ENCODE peak calls at places on chromosomes 16 and 17, in six cellular contexts. D is AG04449, M is nephron progenitor cell, V is BE2C, I is left ventricle myocardium inferior, T is GM12878. W is an unnamed sample.

GRCh38 chr16:88719267-88719932 is 13.1 kb downstream of the CTU2 start:
- DNase-seq in D (no peak), T (no peak), M (no peak), I (peak; percentile 57), V (no peak), W (no peak)

GRCh38 chr17:79374087-79374486 is 236.8 kb downstream of the RBFOX3 start:
- DNase-seq in D (no peak), V (no peak), I (no peak), T (no peak), M (no peak), W (no peak)

GRCh38 chr17:41735744-41736143 is 1.3 kb upstream of the HAP1 start:
- DNase-seq in T (no peak), D (no peak), I (no peak), M (no peak), V (no peak), W (no peak)

GRCh38 chr16:59633996-59634579 is 900.0 kb upstream of the GOT2 start:
- DNase-seq in I (no peak), T (no peak), V (no peak), D (peak; percentile 42), M (no peak), W (peak; percentile 51)

GRCh38 chr17:75763269-75763607 is 1.8 kb downstream of the GALK1 start:
- DNase-seq in V (no peak), T (no peak), I (no peak), D (no peak), M (no peak), W (no peak)

GRCh38 chr17:35242158-35242804 is 591 bp upstream of the SLFN5 start:
- DNase-seq in V (no peak), D (no peak), M (peak; percentile 53), I (peak; percentile 35), T (no peak), W (no peak)

GRCh38 chr17:49277638-49278037 is 47.1 kb upstream of the PHOSPHO1 start:
- DNase-seq in D (no peak), M (no peak), V (no peak), T (no peak), I (no peak), W (no peak)

GRCh38 chr17:76202516-76202915 is 37.8 kb downstream of the RNF157 start:
- DNase-seq in I (no peak), D (no peak), M (no peak), V (no peak), T (no peak), W (no peak)

GRCh38 chr17:35460354-35460851 is 11.8 kb upstream of the SLFN13 start:
- DNase-seq in T (peak; percentile 39), I (peak; percentile 25), D (no peak), M (peak; percentile 72), V (peak; percentile 17), W (no peak)

GRCh38 chr16:23679274-23679985 is 741 bp downstream of the PLK1 start:
- DNase-seq in M (peak; percentile 39), D (no peak), T (no peak), I (no peak), V (peak; percentile 60), W (no peak)

GRCh38 chr17:38741853-38742421 is 6.2 kb downstream of the PCGF2 start:
- DNase-seq in M (no peak), V (no peak), D (no peak), I (peak; percentile 62), T (no peak), W (peak; percentile 55)

GRCh38 chr17:76132574-76133338 is 8.3 kb downstream of the FOXJ1 start:
- DNase-seq in D (no peak), M (no peak), V (no peak), T (no peak), I (no peak), W (no peak)

GRCh38 chr16:24805484-24805883 is 40.3 kb upstream of the SLC5A11 start:
- DNase-seq in V (no peak), D (no peak), M (no peak), T (no peak), I (no peak), W (no peak)

GRCh38 chr16:24801761-24802302 is 43.9 kb upstream of the SLC5A11 start:
- DNase-seq in V (no peak), M (no peak), D (no peak), T (no peak), I (no peak), W (no peak)

DNA sequence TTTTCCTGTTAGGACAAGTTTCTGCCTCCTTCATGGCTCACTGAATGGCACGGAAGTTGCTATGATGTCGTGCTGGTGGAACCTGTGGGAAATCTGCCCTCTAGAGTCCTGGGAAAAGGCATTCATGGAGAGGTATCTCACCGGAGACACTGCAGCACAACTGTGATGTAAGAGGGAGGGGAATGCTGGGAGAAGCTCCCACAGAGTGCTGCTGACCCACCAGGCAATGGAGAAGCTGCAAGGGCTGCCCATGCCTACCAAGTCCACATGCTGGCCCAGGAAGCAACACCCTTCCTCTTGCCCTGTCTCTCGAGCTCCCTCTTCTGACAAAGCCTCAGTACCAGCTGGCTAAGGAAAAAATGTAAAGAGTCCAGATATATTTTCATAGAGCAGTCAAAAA is 45.2 kb upstream of the SLC5A11 start:
- DNase-seq in M (no peak), T (no peak), D (no peak), I (no peak), V (no peak), W (no peak)
- TF ChIP-seq CTCF in M (no peak), T (no peak), D (no peak), I (peak; percentile 34), V (peak; percentile 37), W (peak; percentile 28)

DNA sequence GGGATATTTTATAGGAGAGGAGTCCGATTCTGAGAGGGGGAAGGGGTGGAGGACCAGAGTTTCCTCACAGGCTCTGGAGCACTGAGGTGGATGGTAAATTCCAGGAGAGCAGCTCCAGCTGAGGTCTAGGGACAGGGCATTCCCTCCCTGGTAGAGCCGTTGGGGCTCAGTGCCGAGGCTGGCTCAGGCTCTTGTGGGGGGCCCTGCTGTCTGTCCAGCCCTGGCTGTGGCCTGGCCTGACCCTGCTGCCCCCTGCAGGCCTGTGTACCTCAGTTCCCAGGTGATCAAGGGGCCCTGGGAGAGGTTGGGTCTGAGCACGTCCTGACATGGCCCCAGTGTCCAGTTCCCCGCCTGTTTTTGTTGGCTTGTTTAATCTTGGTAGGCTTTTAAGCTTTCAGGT is 16.8 kb downstream of the ZNF750 start:
- DNase-seq in M (no peak), I (no peak), D (no peak), V (no peak), T (no peak), W (no peak)
- TF ChIP-seq CTCF in M (no peak), I (peak; percentile 32), D (no peak), V (peak; percentile 41), T (peak; percentile 44), W (peak; percentile 21)

GRCh38 chr17:46783031-46783593 is 35.4 kb downstream of the WNT3 start:
- DNase-seq in I (no peak), T (no peak), V (no peak), D (no peak), M (no peak), W (no peak)

GRCh38 chr17:46780003-46780373 is 38.5 kb downstream of the WNT3 start:
- DNase-seq in M (no peak), I (no peak), D (no peak), V (no peak), T (no peak), W (no peak)

GRCh38 chr17:46777943-46778915 is 40.3 kb downstream of the WNT3 start:
- DNase-seq in D (no peak), I (no peak), M (no peak), V (no peak), T (no peak), W (no peak)

GRCh38 chr17:46785696-46786095 is 32.8 kb downstream of the WNT3 start:
- DNase-seq in D (no peak), T (no peak), V (no peak), M (no peak), I (no peak), W (no peak)

DNA sequence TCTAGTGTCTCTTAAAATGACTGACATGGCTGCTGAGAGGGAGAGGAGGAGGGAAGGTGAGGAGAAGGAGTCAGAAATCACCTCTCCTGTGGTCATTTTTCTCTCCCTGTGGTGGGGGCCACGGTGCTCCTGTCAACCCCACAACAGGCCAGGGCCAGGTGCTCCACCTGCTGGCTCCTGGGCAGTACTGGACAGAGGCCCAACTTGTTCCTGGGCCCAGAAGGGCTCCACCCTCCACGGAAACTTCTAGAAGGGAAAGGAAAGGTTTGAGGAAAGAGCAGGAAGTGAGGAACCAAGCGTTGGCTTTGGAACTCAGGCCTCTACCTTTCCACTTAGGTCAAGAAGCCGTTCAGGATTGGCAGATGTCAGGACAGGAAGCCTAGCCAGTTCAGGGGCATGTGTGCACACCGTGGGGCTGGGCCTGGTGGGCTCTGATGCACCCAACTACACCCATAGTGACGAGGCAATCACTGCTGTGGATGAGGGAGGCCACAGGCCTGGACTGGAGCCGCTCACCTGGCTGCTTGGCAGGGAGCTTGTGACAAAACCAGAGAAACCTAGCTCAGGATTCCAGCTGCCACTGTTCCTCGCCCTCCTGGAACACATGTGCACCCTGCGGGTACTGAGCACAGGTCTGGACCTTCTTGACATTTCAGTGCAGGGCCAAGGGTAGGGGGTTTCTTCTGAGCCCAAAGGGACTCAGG is 36.1 kb downstream of the WNT3 start:
- DNase-seq in T (no peak), M (peak; percentile 38), I (no peak), D (no peak), V (peak; percentile 55), W (no peak)
- TF ChIP-seq CTCF in T (peak; percentile 71), M (peak; percentile 49), I (peak; percentile 67), D (peak; percentile 66), V (peak; percentile 78), W (peak; percentile 71)

GRCh38 chr17:65193305-65194293 is 56.4 kb downstream of the RGS9 start:
- DNase-seq in D (no peak), V (no peak), I (no peak), M (no peak), T (no peak), W (no peak)

GRCh38 chr17:65196617-65197016 is 59.4 kb downstream of the RGS9 start:
- DNase-seq in D (no peak), T (no peak), V (no peak), M (no peak), I (no peak), W (no peak)

GRCh38 chr17:65195716-65196115 is 58.5 kb downstream of the RGS9 start:
- DNase-seq in V (no peak), M (no peak), D (no peak), T (no peak), I (no peak), W (no peak)

GRCh38 chr17:65191805-65192740 is 54.9 kb downstream of the RGS9 start:
- DNase-seq in T (no peak), D (no peak), M (no peak), I (no peak), V (no peak), W (peak; percentile 18)

GRCh38 chr17:65194670-65195334 is 57.6 kb downstream of the RGS9 start:
- DNase-seq in T (no peak), M (no peak), I (no peak), V (no peak), D (no peak), W (no peak)
- TF ChIP-seq CTCF in T (no peak), M (no peak), I (no peak), V (no peak), D (no peak), W (no peak)

W was measured in astrocyte of the cerebellum.